ENCODE peak calls at places on chromosome 11, in eight cellular contexts. X, I, D, T, A, O, Q and K are unnamed samples.

GRCh38 chr11:27460571-27460970 is 12.0 kb downstream of the LGR4 start:
- DNase-seq in T (no peak), A (no peak), X (no peak), I (no peak), O (no peak), D (no peak), Q (no peak), K (peak)

GRCh38 chr11:16764888-16765287 is 26.4 kb downstream of the C11orf58 start:
- DNase-seq in X (no peak), A (no peak), I (no peak), O (no peak), T (no peak), Q (no peak), D (no peak), K (no peak)

GRCh38 chr11:18721576-18722292 is 4.3 kb downstream of the IGSF22 start:
- DNase-seq in Q (peak), T (peak), X (no peak), O (peak), A (peak), I (peak), D (peak), K (peak)

GRCh38 chr11:128625766-128626165 is 38.4 kb upstream of the ETS1 start:
- DNase-seq in A (no peak), X (no peak), O (no peak), I (no peak), T (no peak), Q (no peak), D (no peak), K (no peak)

GRCh38 chr11:115409691-115410220 is 94.5 kb downstream of the CADM1 start:
- DNase-seq in T (no peak), D (peak), I (no peak), O (no peak), X (no peak), Q (peak), A (peak), K (no peak)

GRCh38 chr11:125626381-125626950 is 1.5 kb downstream of the CHEK1 start:
- DNase-seq in I (peak), T (no peak), X (no peak), D (peak), Q (no peak), O (no peak), A (no peak), K (no peak)

GRCh38 chr11:67506426-67507032 is 1.4 kb upstream of the PITPNM1 start:
- DNase-seq in O (no peak), I (no peak), T (no peak), X (no peak), A (no peak), D (no peak), Q (no peak), K (no peak)

GRCh38 chr11:125960771-125961170 is 14.9 kb downstream of the VSIG10L2 start:
- DNase-seq in I (no peak), Q (no peak), O (no peak), D (no peak), A (no peak), T (no peak), X (no peak), K (no peak)

GRCh38 chr11:69018924-69019323 is 5.9 kb upstream of the MRGPRF start:
- DNase-seq in A (no peak), I (no peak), T (no peak), Q (no peak), X (no peak), D (no peak), O (no peak), K (peak)

GRCh38 chr11:37841016-37841415 is 1243.0 kb upstream of the RAG2 start:
- DNase-seq in Q (no peak), T (no peak), X (no peak), A (no peak), D (no peak), O (no peak), I (no peak), K (no peak)

GRCh38 chr11:132874638-132875037 is 657.7 kb downstream of the OPCML start:
- DNase-seq in Q (no peak), O (peak), I (no peak), D (no peak), T (peak), X (no peak), A (peak), K (peak)

GRCh38 chr11:121869478-121869877 is 246.5 kb downstream of the BLID start:
- DNase-seq in T (no peak), A (no peak), D (no peak), I (no peak), Q (no peak), O (no peak), X (no peak), K (no peak)

GRCh38 chr11:9143726-9144125 is 52.3 kb upstream of the SCUBE2 start:
- DNase-seq in O (no peak), D (no peak), I (no peak), A (no peak), X (no peak), T (no peak), Q (no peak), K (no peak)

GRCh38 chr11:43681543-43681942 is 1.0 kb downstream of the HSD17B12 start:
- DNase-seq in T (no peak), A (peak), X (no peak), I (no peak), Q (no peak), O (no peak), D (peak), K (peak)

GRCh38 chr11:3130269-3131071 is 34.6 kb downstream of the OSBPL5 start:
- DNase-seq in O (peak), A (peak), D (no peak), Q (peak), X (no peak), I (no peak), T (no peak), K (no peak)

GRCh38 chr11:69378303-69379141 is 84.6 kb downstream of the MYEOV start:
- DNase-seq in D (no peak), A (no peak), O (no peak), X (no peak), I (no peak), T (no peak), Q (no peak), K (no peak)

GRCh38 chr11:126061707-126062678 is 673 bp downstream of the CDON start:
- DNase-seq in Q (peak), T (peak), X (peak), O (peak), A (peak), I (peak), D (peak), K (peak)

GRCh38 chr11:126480015-126480409 is 124.5 kb downstream of the ST3GAL4 start:
- DNase-seq in Q (no peak), X (no peak), A (no peak), D (peak), O (no peak), I (no peak), T (no peak), K (no peak)

GRCh38 chr11:36500315-36500721 is 9.8 kb downstream of the TRAF6 start:
- DNase-seq in O (peak), I (no peak), Q (no peak), X (no peak), A (peak), D (peak), T (peak), K (peak)

GRCh38 chr11:324131-324530 is 3.5 kb upstream of the IFITM3 start:
- DNase-seq in D (no peak), I (no peak), X (no peak), O (no peak), A (no peak), T (no peak), Q (no peak), K (no peak)

GRCh38 chr11:73204711-73205121 is 13.4 kb upstream of the P2RY2 start:
- DNase-seq in A (no peak), I (no peak), T (no peak), D (no peak), X (no peak), Q (no peak), O (no peak), K (no peak)

GRCh38 chr11:46520971-46521745 is 72.7 kb downstream of the AMBRA1 start:
- DNase-seq in X (no peak), A (peak), Q (no peak), T (peak), O (peak), I (no peak), D (no peak), K (peak)

GRCh38 chr11:13602844-13603243 is 65.6 kb upstream of the FAR1 start:
- DNase-seq in T (no peak), I (no peak), Q (no peak), X (no peak), D (no peak), A (no peak), O (no peak), K (no peak)

GRCh38 chr11:60370811-60371297 is 7.5 kb upstream of the MS4A7 start:
- DNase-seq in I (no peak), O (peak), T (peak), Q (peak), X (no peak), D (peak), A (peak), K (peak)

GRCh38 chr11:11400635-11401232 is 47.7 kb upstream of the CSNK2A3 start:
- DNase-seq in X (no peak), Q (no peak), A (peak), D (peak), O (no peak), I (no peak), T (no peak), K (no peak)

GRCh38 chr11:33000181-33000580 is 15.5 kb upstream of the DEPDC7 start:
- DNase-seq in I (no peak), T (peak), O (peak), D (no peak), A (no peak), Q (no peak), X (no peak), K (peak)

GRCh38 chr11:108221981-108222685 is at the start of gene NPAT:
- DNase-seq in Q (no peak), A (no peak), I (no peak), D (no peak), X (peak), O (no peak), T (no peak), K (no peak)

GRCh38 chr11:7490535-7490934 is 5.2 kb downstream of the OLFML1 start:
- DNase-seq in X (no peak), A (no peak), I (no peak), D (no peak), O (no peak), Q (no peak), T (peak), K (no peak)

GRCh38 chr11:115182282-115182952 is 321.8 kb downstream of the CADM1 start:
- DNase-seq in T (no peak), I (no peak), Q (no peak), D (no peak), A (no peak), O (no peak), X (no peak), K (no peak)